ENCODE peak calls at places on chromosomes 5 and 9, in four cellular contexts. W is right atrium auricular region, U is testis, G is RWPE1. L is an unnamed sample.

GRCh38 chr5:109045710-109046109 is 298.0 kb downstream of the FER start:
- DNase-seq in W (no peak), U (no peak), G (no peak), L (no peak)

GRCh38 chr9:94867842-94868312 is 141.4 kb downstream of the AOPEP start:
- DNase-seq in W (no peak), U (no peak), G (peak; percentile 80), L (no peak)

GRCh38 chr9:33885948-33886347 is 69.0 kb downstream of the UBE2R2 start:
- DNase-seq in W (no peak), U (no peak), G (no peak), L (no peak)

GRCh38 chr9:80881946-80882345 is 807.4 kb downstream of the TLE1 start:
- DNase-seq in W (no peak), U (no peak), G (no peak), L (no peak)

GRCh38 chr9:128192601-128193371 is 1.4 kb upstream of the CIZ1 start:
- DNase-seq in W (peak; percentile 86), U (peak; percentile 81), G (peak; percentile 94), L (peak; percentile 85)

GRCh38 chr5:143501176-143501840 is 97.8 kb upstream of the NR3C1 start:
- DNase-seq in W (no peak), U (no peak), G (no peak), L (no peak)

GRCh38 chr9:76530458-76531100 is 71.6 kb downstream of the GCNT1 start:
- DNase-seq in W (no peak), U (no peak), G (no peak), L (no peak)

GRCh38 chr5:172274951-172275753 is 8.4 kb downstream of the UBTD2 start:
- DNase-seq in W (no peak), U (peak; percentile 59), G (peak; percentile 64), L (no peak)

GRCh38 chr5:143506881-143507552 is 103.5 kb upstream of the NR3C1 start:
- DNase-seq in W (no peak), U (no peak), G (peak; percentile 91), L (no peak)

GRCh38 chr9:89605181-89606048 is 603 bp downstream of the GADD45G start:
- DNase-seq in W (peak; percentile 84), U (peak; percentile 48), G (peak; percentile 59), L (peak; percentile 83)

GRCh38 chr5:136182618-136183017 is 10.3 kb downstream of the SMIM32 start:
- DNase-seq in W (no peak), U (no peak), G (no peak), L (no peak)

GRCh38 chr5:120678279-120678678 is 214.2 kb downstream of the PRR16 start:
- DNase-seq in W (no peak), U (no peak), G (no peak), L (no peak)
- H3K27ac ChIP-seq in W (no peak overlapping the region), U (no peak overlapping the region), G (no peak overlapping the region), L (no peak overlapping the region)

DNA sequence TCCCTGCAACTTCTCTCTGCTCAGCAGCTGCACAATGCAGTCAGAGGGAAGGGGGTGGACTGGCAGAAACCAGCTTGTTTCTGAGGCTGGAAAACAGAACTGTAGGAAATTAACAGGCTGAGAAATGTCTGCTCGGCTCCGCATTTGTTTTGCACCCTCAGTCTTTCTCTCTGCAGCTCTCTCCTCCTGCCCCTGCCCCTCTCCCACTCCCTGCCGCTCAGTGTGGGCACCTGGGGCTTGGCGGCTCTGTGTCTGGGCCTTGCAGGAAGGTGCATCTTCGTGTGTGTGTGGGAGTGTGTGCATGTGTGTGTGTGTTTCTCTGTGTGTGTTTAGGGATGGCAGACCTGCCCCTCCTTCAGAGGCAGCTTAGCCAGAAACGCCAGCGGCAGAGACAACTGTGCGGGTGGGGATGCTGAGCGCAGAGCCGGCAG is 53.0 kb downstream of the PCDH1 start:
- DNase-seq in W (no peak), U (no peak), G (no peak), L (no peak)
- H3K27ac ChIP-seq in W (no peak overlapping the region), U (no peak overlapping the region), G (no peak overlapping the region), L (no peak overlapping the region)

GRCh38 chr5:38843665-38844064 is 2.1 kb upstream of the OSMR start:
- DNase-seq in W (no peak), U (no peak), G (no peak), L (no peak)

GRCh38 chr5:38847549-38848341 is 1.9 kb downstream of the OSMR start:
- DNase-seq in W (no peak), U (no peak), G (no peak), L (no peak)

GRCh38 chr5:38846379-38846967 is 661 bp downstream of the OSMR start:
- DNase-seq in W (no peak), U (no peak), G (peak; percentile 42), L (no peak)

GRCh38 chr5:38848637-38849036 is 2.8 kb downstream of the OSMR start:
- DNase-seq in W (no peak), U (no peak), G (no peak), L (no peak)

GRCh38 chr5:38845555-38846378 is at the start of gene OSMR:
- DNase-seq in W (peak; percentile 94), U (peak; percentile 85), G (peak; percentile 99), L (peak; percentile 99)
- H3K27ac ChIP-seq in W (peak within 1 kb of the TSS; percentile 92), U (peak within 1 kb of the TSS; percentile 78), G (peak within 1 kb of the TSS; percentile 96), L (peak within 1 kb of the TSS; percentile 98)

GRCh38 chr9:120698766-120699165 is 15.5 kb downstream of the MEGF9 start:
- DNase-seq in W (no peak), U (no peak), G (no peak), L (no peak)
- H3K27ac ChIP-seq in W (no peak overlapping the region), U (no peak overlapping the region), G (no peak overlapping the region), L (no peak overlapping the region)